ENCODE peak calls at places on chromosomes 4 and X, in six cellular contexts. One of them, this sample, is unnamed.

GRCh38 chr4:55932489-55932888 is 16.3 kb upstream of the CEP135 start:
- DNase-seq in suprapubic skin: no peak
- DNase-seq in adrenal gland: no peak
- DNase-seq in ovary: no peak
- DNase-seq in heart left ventricle: no peak
- DNase-seq in gastrocnemius medialis: no peak
- DNase-seq in this sample: no peak

GRCh38 chr4:48110452-48110978 is 23.5 kb downstream of the TXK start:
- DNase-seq in adrenal gland: no peak
- DNase-seq in ovary: no peak
- DNase-seq in gastrocnemius medialis: no peak
- DNase-seq in suprapubic skin: no peak
- DNase-seq in heart left ventricle: no peak
- DNase-seq in this sample: no peak

GRCh38 chr4:121462660-121463261 is 81.9 kb upstream of the QRFPR start:
- DNase-seq in heart left ventricle: peak; percentile 30
- DNase-seq in gastrocnemius medialis: no peak
- DNase-seq in ovary: no peak
- DNase-seq in suprapubic skin: no peak
- DNase-seq in adrenal gland: peak; percentile 70
- DNase-seq in this sample: peak; percentile 29

GRCh38 chr4:100816646-100817045 is 298.8 kb upstream of the EMCN start:
- DNase-seq in gastrocnemius medialis: no peak
- DNase-seq in adrenal gland: no peak
- DNase-seq in ovary: no peak
- DNase-seq in suprapubic skin: no peak
- DNase-seq in heart left ventricle: no peak
- DNase-seq in this sample: no peak

GRCh38 chr4:13947921-13948320 is 320.4 kb upstream of the BOD1L1 start:
- DNase-seq in gastrocnemius medialis: no peak
- DNase-seq in heart left ventricle: no peak
- DNase-seq in ovary: no peak
- DNase-seq in suprapubic skin: no peak
- DNase-seq in adrenal gland: no peak
- DNase-seq in this sample: no peak

GRCh38 chrX:97547873-97548578 is 664.3 kb downstream of the RPA4 start:
- DNase-seq in gastrocnemius medialis: no peak
- DNase-seq in adrenal gland: no peak
- DNase-seq in ovary: no peak
- DNase-seq in suprapubic skin: no peak
- DNase-seq in heart left ventricle: no peak
- DNase-seq in this sample: no peak

GRCh38 chr4:10403633-10404445 is 53.4 kb downstream of the ZNF518B start:
- DNase-seq in suprapubic skin: no peak
- DNase-seq in adrenal gland: no peak
- DNase-seq in heart left ventricle: no peak
- DNase-seq in ovary: no peak
- DNase-seq in gastrocnemius medialis: no peak
- DNase-seq in this sample: no peak

GRCh38 chrX:78957768-78958130 is 12.6 kb downstream of the P2RY10 start:
- DNase-seq in suprapubic skin: no peak
- DNase-seq in heart left ventricle: no peak
- DNase-seq in gastrocnemius medialis: no peak
- DNase-seq in ovary: no peak
- DNase-seq in adrenal gland: no peak
- DNase-seq in this sample: no peak

GRCh38 chr4:171876636-171877035 is 63.4 kb downstream of the GALNTL6 start:
- DNase-seq in ovary: no peak
- DNase-seq in adrenal gland: no peak
- DNase-seq in gastrocnemius medialis: no peak
- DNase-seq in suprapubic skin: no peak
- DNase-seq in heart left ventricle: no peak
- DNase-seq in this sample: no peak

GRCh38 chr4:148634476-148634875 is 192.3 kb upstream of the NR3C2 start:
- DNase-seq in gastrocnemius medialis: no peak
- DNase-seq in heart left ventricle: no peak
- DNase-seq in suprapubic skin: no peak
- DNase-seq in adrenal gland: no peak
- DNase-seq in ovary: no peak
- DNase-seq in this sample: no peak

GRCh38 chrX:129522184-129523059 is 868 bp downstream of the SMARCA1 start:
- DNase-seq in suprapubic skin: no peak
- DNase-seq in adrenal gland: peak; percentile 80
- DNase-seq in heart left ventricle: peak; percentile 56
- DNase-seq in ovary: peak; percentile 75
- DNase-seq in gastrocnemius medialis: no peak
- DNase-seq in this sample: no peak

GRCh38 chrX:147911192-147912022 is at the start of gene FMR1:
- DNase-seq in suprapubic skin: peak; percentile 94
- DNase-seq in adrenal gland: peak; percentile 93
- DNase-seq in ovary: peak; percentile 95
- DNase-seq in gastrocnemius medialis: peak; percentile 88
- DNase-seq in heart left ventricle: peak; percentile 96
- DNase-seq in this sample: peak; percentile 94
- TF ChIP-seq POLR2A in suprapubic skin: no peak
- TF ChIP-seq POLR2A in adrenal gland: peak; percentile 52
- TF ChIP-seq POLR2A in ovary: peak; percentile 24
- TF ChIP-seq POLR2A in gastrocnemius medialis: peak; percentile 59
- TF ChIP-seq POLR2A in heart left ventricle: no peak
- TF ChIP-seq POLR2A in this sample: peak; percentile 31

GRCh38 chr4:26763063-26763462 is 97.6 kb upstream of the STIM2 start:
- DNase-seq in suprapubic skin: no peak
- DNase-seq in adrenal gland: no peak
- DNase-seq in gastrocnemius medialis: no peak
- DNase-seq in ovary: no peak
- DNase-seq in heart left ventricle: no peak
- DNase-seq in this sample: no peak
- H3K27ac ChIP-seq in suprapubic skin: no peak overlapping the region
- H3K27ac ChIP-seq in adrenal gland: no peak overlapping the region
- H3K27ac ChIP-seq in gastrocnemius medialis: no peak overlapping the region
- H3K27ac ChIP-seq in ovary: no peak overlapping the region
- H3K27ac ChIP-seq in heart left ventricle: no peak overlapping the region
- H3K27ac ChIP-seq in this sample: no peak overlapping the region

DNA sequence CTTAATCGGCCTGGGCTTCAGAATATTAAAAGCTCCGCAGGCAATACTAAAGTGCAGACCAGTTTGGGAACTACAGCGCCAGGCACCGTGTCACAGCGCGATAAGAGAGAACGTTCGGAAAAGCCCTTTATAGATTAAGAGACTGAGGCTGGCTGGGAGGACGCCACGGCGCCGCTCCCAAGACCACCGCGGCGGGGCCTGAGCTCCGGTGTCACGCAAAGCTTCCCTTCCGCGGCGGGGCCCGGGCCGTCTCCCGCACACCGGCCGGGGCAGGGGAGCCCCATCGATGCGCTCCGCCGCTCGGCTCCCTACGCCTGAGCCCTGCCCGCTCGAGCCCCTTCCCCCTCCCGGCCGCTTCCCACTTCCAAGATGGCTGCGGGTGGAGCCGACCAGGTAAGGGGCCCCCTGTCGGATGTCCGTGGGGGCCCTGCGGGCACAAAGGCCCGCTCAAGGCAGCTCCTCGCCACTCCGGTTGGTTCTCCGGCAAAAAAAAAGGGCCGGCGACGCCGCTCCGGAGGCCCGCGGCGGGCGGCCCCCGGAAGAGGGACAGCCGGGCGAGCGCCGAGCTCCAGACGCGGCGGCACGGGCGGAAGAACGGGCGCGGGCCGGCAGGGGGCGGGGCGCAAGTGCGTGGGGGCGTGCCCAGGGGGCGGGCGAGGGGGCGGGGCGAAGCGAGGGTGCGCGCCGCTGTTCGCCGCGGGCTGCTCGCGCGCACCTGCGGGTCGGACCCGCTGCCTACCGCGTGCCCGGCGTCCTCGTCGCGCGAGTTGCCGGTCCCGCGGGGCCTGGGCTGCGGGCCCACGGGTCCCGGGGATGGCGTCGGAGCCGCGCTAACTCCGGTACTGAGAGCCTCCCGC is at the start of gene TBC1D14:
- DNase-seq in gastrocnemius medialis: peak; percentile 85
- DNase-seq in ovary: peak; percentile 90
- DNase-seq in heart left ventricle: peak; percentile 94
- DNase-seq in adrenal gland: peak; percentile 91
- DNase-seq in suprapubic skin: peak; percentile 95
- DNase-seq in this sample: peak; percentile 80
- H3K4me1 ChIP-seq in gastrocnemius medialis: peaks cover 42% of the 10 kb centered on the region
- H3K4me1 ChIP-seq in ovary: peaks cover 10% of the 10 kb centered on the region
- H3K4me1 ChIP-seq in heart left ventricle: peaks cover 17% of the 10 kb centered on the region
- H3K4me1 ChIP-seq in adrenal gland: peaks cover 32% of the 10 kb centered on the region
- H3K4me1 ChIP-seq in suprapubic skin: peaks cover 44% of the 10 kb centered on the region
- H3K4me1 ChIP-seq in this sample: no peaks in the 10 kb centered on the region

DNA sequence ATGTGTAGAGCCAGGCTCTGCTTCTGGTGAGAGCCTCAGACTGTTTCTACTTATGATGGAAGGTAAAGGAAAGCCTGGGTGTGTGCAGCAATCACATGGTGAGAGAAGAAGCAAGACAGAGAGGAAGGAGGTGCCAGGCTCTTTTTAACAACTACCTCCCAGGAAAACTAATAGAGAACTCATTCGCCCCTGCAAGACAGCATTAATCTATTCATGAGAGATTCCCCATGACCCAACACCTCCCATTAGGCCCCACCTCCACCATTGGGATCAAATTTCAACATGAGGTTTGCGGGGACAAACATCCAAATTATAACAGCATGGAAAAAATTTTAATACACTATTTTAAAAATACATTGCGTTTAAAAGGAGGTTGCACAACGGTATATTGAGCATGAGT is 24.7 kb upstream of the GRIA3 start:
- DNase-seq in gastrocnemius medialis: no peak
- DNase-seq in suprapubic skin: no peak
- DNase-seq in ovary: no peak
- DNase-seq in heart left ventricle: no peak
- DNase-seq in adrenal gland: no peak
- DNase-seq in this sample: no peak
- TF ChIP-seq POLR2A in gastrocnemius medialis: no peak
- TF ChIP-seq POLR2A in suprapubic skin: no peak
- TF ChIP-seq POLR2A in ovary: no peak
- TF ChIP-seq POLR2A in heart left ventricle: no peak
- TF ChIP-seq POLR2A in adrenal gland: no peak
- TF ChIP-seq POLR2A in this sample: no peak

DNA sequence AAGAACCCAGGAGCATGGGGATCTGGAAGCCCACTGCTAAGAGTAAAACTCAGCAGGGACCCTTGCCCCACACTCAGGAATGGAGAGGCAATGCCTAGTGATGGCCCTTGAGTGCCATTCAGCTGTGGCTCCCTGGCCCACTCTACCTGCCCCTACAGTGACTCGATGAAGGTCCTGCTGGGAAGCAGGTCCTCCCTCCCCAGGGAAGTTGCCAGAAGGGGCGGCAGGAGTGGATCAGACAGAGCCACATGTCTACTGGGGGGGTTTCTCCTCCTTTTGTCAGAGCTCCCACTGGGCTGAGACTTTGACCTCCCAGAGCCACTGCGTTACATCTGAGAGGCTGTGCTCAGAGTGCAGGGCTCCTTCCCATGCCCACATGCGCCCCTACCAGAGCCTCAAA is 1.2 kb downstream of the SLC10A3 start:
- DNase-seq in adrenal gland: no peak
- DNase-seq in heart left ventricle: no peak
- DNase-seq in gastrocnemius medialis: no peak
- DNase-seq in suprapubic skin: no peak
- DNase-seq in ovary: no peak
- DNase-seq in this sample: no peak
- H3K27ac ChIP-seq in adrenal gland: no peak overlapping the region
- H3K27ac ChIP-seq in heart left ventricle: no peak overlapping the region
- H3K27ac ChIP-seq in gastrocnemius medialis: peak overlapping the region; percentile 95
- H3K27ac ChIP-seq in suprapubic skin: no peak overlapping the region
- H3K27ac ChIP-seq in ovary: peak overlapping the region; percentile 89
- H3K27ac ChIP-seq in this sample: peak overlapping the region; percentile 99

DNA sequence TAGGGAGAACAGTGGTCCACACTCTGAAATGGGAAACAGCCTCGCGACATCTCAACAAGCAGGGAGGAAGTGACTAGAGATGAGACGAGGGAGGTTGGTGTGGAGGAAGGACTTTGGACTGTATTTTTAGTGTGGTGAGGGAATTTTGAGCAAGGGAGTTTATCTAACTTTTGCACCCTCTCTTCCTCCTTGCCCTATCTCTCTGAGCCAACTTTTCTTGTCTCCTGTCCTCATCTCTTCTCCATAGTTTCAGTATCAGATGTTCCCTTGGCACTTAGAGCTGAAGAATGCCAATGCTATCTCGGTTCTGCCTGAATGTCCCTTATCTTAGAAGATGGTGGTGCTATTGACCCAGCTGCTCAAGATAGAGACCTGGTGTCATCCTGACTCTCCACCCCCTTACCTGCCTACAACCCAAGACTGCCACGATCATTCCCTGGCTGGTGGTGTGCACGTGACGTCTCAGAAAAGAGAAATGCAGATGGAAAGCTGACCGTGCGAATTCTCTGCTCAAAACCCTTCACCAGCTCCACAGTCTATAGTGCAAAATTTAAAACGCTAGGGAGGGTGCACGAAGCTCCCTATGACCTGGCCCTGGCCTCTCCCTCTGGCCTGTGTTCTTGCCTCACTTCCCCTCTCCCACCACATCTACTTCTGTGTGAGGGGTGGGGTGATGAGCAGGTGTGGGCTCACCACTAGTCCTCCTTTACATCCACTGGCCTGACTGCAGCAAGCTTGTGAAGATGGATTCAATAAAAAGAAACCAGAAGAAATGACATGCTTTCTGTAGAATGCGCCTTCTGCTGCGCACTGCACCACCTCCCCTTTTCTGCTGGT is 20.9 kb downstream of the MPP1 start:
- DNase-seq in ovary: no peak
- DNase-seq in gastrocnemius medialis: no peak
- DNase-seq in suprapubic skin: no peak
- DNase-seq in heart left ventricle: no peak
- DNase-seq in adrenal gland: no peak
- DNase-seq in this sample: no peak
- H3K4me1 ChIP-seq in ovary: no peaks in the 10 kb centered on the region
- H3K4me1 ChIP-seq in gastrocnemius medialis: no peaks in the 10 kb centered on the region
- H3K4me1 ChIP-seq in suprapubic skin: no peaks in the 10 kb centered on the region
- H3K4me1 ChIP-seq in heart left ventricle: no peaks in the 10 kb centered on the region
- H3K4me1 ChIP-seq in adrenal gland: no peaks in the 10 kb centered on the region
- H3K4me1 ChIP-seq in this sample: no peaks in the 10 kb centered on the region

GRCh38 chrX:119467433-119467832 is 811 bp upstream of the SLC25A5 start:
- DNase-seq in ovary: no peak
- DNase-seq in adrenal gland: no peak
- DNase-seq in gastrocnemius medialis: no peak
- DNase-seq in suprapubic skin: no peak
- DNase-seq in heart left ventricle: no peak
- DNase-seq in this sample: no peak

GRCh38 chrX:119468186-119468929 is at the start of gene SLC25A5:
- DNase-seq in heart left ventricle: peak; percentile 87
- DNase-seq in suprapubic skin: peak; percentile 82
- DNase-seq in ovary: peak; percentile 78
- DNase-seq in adrenal gland: peak; percentile 83
- DNase-seq in gastrocnemius medialis: peak; percentile 65
- DNase-seq in this sample: peak; percentile 67

GRCh38 chrX:119466970-119467369 is 1.3 kb upstream of the SLC25A5 start:
- DNase-seq in ovary: no peak
- DNase-seq in heart left ventricle: no peak
- DNase-seq in gastrocnemius medialis: no peak
- DNase-seq in suprapubic skin: no peak
- DNase-seq in adrenal gland: no peak
- DNase-seq in this sample: no peak

GRCh38 chrX:119467842-119468185 is 430 bp upstream of the SLC25A5 start:
- DNase-seq in gastrocnemius medialis: no peak
- DNase-seq in adrenal gland: no peak
- DNase-seq in heart left ventricle: no peak
- DNase-seq in ovary: no peak
- DNase-seq in suprapubic skin: no peak
- DNase-seq in this sample: no peak

GRCh38 chrX:119468930-119469635 is 839 bp downstream of the SLC25A5 start:
- DNase-seq in suprapubic skin: peak; percentile 84
- DNase-seq in adrenal gland: peak; percentile 85
- DNase-seq in heart left ventricle: peak; percentile 91
- DNase-seq in ovary: peak; percentile 88
- DNase-seq in gastrocnemius medialis: peak; percentile 74
- DNase-seq in this sample: peak; percentile 74
- TF ChIP-seq POLR2A in suprapubic skin: no peak
- TF ChIP-seq POLR2A in adrenal gland: peak; percentile 25
- TF ChIP-seq POLR2A in heart left ventricle: no peak
- TF ChIP-seq POLR2A in ovary: no peak
- TF ChIP-seq POLR2A in gastrocnemius medialis: peak; percentile 54
- TF ChIP-seq POLR2A in this sample: no peak

GRCh38 chr4:38716271-38716670 is 52.3 kb downstream of the KLF3 start:
- DNase-seq in suprapubic skin: no peak
- DNase-seq in heart left ventricle: no peak
- DNase-seq in gastrocnemius medialis: no peak
- DNase-seq in ovary: no peak
- DNase-seq in adrenal gland: no peak
- DNase-seq in this sample: no peak
- H3K27ac ChIP-seq in suprapubic skin: no peak overlapping the region
- H3K27ac ChIP-seq in heart left ventricle: no peak overlapping the region
- H3K27ac ChIP-seq in gastrocnemius medialis: no peak overlapping the region
- H3K27ac ChIP-seq in ovary: no peak overlapping the region
- H3K27ac ChIP-seq in adrenal gland: no peak overlapping the region
- H3K27ac ChIP-seq in this sample: no peak overlapping the region

This sample was measured in breast epithelium.